ENCODE peak calls at places on chromosomes 11 and 22, in five cellular contexts. Z is endothelial cell, R is activated T-cell treated with anti-CD3 and anti-CD28 coated beads for 24 hours, G is lower leg skin, L is non-pigmented ciliary epithelial cell. T is an unnamed sample.

GRCh38 chr11:117781650-117782049 is 15.4 kb downstream of the DSCAML1 start:
- DNase-seq in Z (no peak), R (no peak), G (no peak), L (no peak), T (no peak)

GRCh38 chr11:9396310-9396709 is 11.9 kb downstream of the IPO7 start:
- DNase-seq in Z (no peak), R (no peak), G (no peak), L (no peak), T (no peak)

GRCh38 chr11:108562746-108563581 is 30.6 kb downstream of the EXPH5 start:
- DNase-seq in Z (no peak), R (no peak), G (no peak), L (no peak), T (no peak)

GRCh38 chr11:64794526-64794925 is 8.5 kb downstream of the MAP4K2 start:
- DNase-seq in Z (no peak), R (no peak), G (no peak), L (no peak), T (no peak)

GRCh38 chr22:31104869-31105268 is 2.5 kb downstream of the SELENOM start:
- DNase-seq in Z (peak; percentile 71), R (no peak), G (no peak), L (no peak), T (no peak)

GRCh38 chr11:66443602-66444001 is 5.0 kb upstream of the MRPL11 start:
- DNase-seq in Z (no peak), R (no peak), G (no peak), L (no peak), T (no peak)

GRCh38 chr22:19822301-19823117 is 32.2 kb downstream of the GNB1L start:
- DNase-seq in Z (peak; percentile 3), R (no peak), G (no peak), L (no peak), T (peak; percentile 12)

GRCh38 chr11:102603091-102603490 is 22.0 kb downstream of the MMP20 start:
- DNase-seq in Z (no peak), R (no peak), G (no peak), L (peak; percentile 51), T (no peak)

GRCh38 chr22:23837496-23837859 is 1.3 kb downstream of the DERL3 start:
- DNase-seq in Z (no peak), R (no peak), G (no peak), L (no peak), T (no peak)

GRCh38 chr11:3623126-3623525 is 18.7 kb downstream of the ART5 start:
- DNase-seq in Z (no peak), R (no peak), G (no peak), L (no peak), T (no peak)

GRCh38 chr11:69891421-69892236 is 72.4 kb upstream of the FGF3 start:
- DNase-seq in Z (no peak), R (no peak), G (no peak), L (no peak), T (no peak)

GRCh38 chr22:43182726-43183125 is 4.2 kb downstream of the TTLL12 start:
- DNase-seq in Z (no peak), R (no peak), G (no peak), L (no peak), T (no peak)